ENCODE peak calls at places on chromosomes 7 and 10, in four cellular contexts. Q is HT-29, G is HCT116, E is bronchial epithelial cell. X is an unnamed sample.
A peak's percentile ranks its signal among the peaks of the same experiment; 100 is the strongest.

GRCh38 chr10:126919426-126919825 is 14.2 kb downstream of the DOCK1 start:
- DNase-seq in Q (no peak), E (no peak), G (no peak), X (no peak)

GRCh38 chr10:34723746-34724145 is 91.3 kb downstream of the PARD3 start:
- DNase-seq in Q (peak; percentile 56), E (peak; percentile 64), G (no peak), X (peak; percentile 8)

GRCh38 chr7:137094-137861 is 55.1 kb upstream of the FAM20C start:
- DNase-seq in E (no peak), Q (no peak), G (no peak), X (no peak)

GRCh38 chr10:80458638-80459037 is 4.5 kb downstream of the TSPAN14 start:
- DNase-seq in E (no peak), G (no peak), Q (no peak), X (no peak)

GRCh38 chr10:115727114-115727513 is 545.9 kb downstream of the GFRA1 start:
- DNase-seq in E (no peak), G (no peak), Q (no peak), X (no peak)

GRCh38 chr7:66748127-66748511 is 7.6 kb downstream of the RABGEF1 start:
- DNase-seq in Q (no peak), G (no peak), E (no peak), X (no peak)

GRCh38 chr7:110170762-110171161 is 920.2 kb upstream of the LRRN3 start:
- DNase-seq in G (no peak), E (no peak), Q (no peak), X (no peak)

GRCh38 chr10:93397020-93397419 is 85.1 kb downstream of the MYOF start:
- DNase-seq in E (no peak), G (no peak), Q (no peak), X (no peak)

GRCh38 chr10:16597656-16598055 is 76.0 kb upstream of the C1QL3 start:
- DNase-seq in Q (no peak), G (no peak), E (no peak), X (no peak)

GRCh38 chr7:17521437-17521836 is 223.0 kb downstream of the AHR start:
- DNase-seq in G (no peak), E (peak; percentile 70), Q (no peak), X (no peak)

GRCh38 chr10:27959093-27959715 is 39.7 kb downstream of the ODAD2 start:
- DNase-seq in E (no peak), G (no peak), Q (no peak), X (no peak)

GRCh38 chr7:144437370-144438191 is 34.1 kb upstream of the NOBOX start:
- DNase-seq in E (peak; percentile 85), G (peak; percentile 65), Q (peak; percentile 91), X (peak; percentile 17)

GRCh38 chr10:130027716-130028464 is 63.8 kb upstream of the EBF3 start:
- DNase-seq in E (no peak), G (no peak), Q (no peak), X (no peak)

GRCh38 chr10:71685554-71686202 is 33.9 kb downstream of the C10orf105 start:
- DNase-seq in Q (no peak), E (no peak), G (no peak), X (no peak)

GRCh38 chr7:82053453-82054032 is 283.7 kb upstream of the HGF start:
- DNase-seq in E (no peak), Q (no peak), G (no peak), X (no peak)

GRCh38 chr10:116765549-116766162 is 23.3 kb upstream of the HSPA12A start:
- DNase-seq in G (peak; percentile 66), Q (peak; percentile 50), E (no peak), X (no peak)

GRCh38 chr7:155470686-155471638 is 13.0 kb downstream of the EN2 start:
- DNase-seq in G (no peak), E (no peak), Q (no peak), X (no peak)

GRCh38 chr7:33918401-33919120 is 13.2 kb downstream of the BMPER start:
- DNase-seq in Q (no peak), E (no peak), G (no peak), X (no peak)

GRCh38 chr10:102072867-102073527 is 7.8 kb downstream of the HPS6 start:
- DNase-seq in E (peak; percentile 74), Q (peak; percentile 96), G (peak; percentile 87), X (peak; percentile 52)

GRCh38 chr7:96701258-96701657 is 8.4 kb downstream of the SEM1 start:
- DNase-seq in Q (no peak), E (no peak), G (no peak), X (no peak)

GRCh38 chr10:123086281-123086680 is 49.5 kb upstream of the HMX3 start:
- DNase-seq in Q (no peak), E (no peak), G (no peak), X (no peak)

GRCh38 chr10:81898518-81898917 is 23.5 kb downstream of the NRG3 start:
- DNase-seq in Q (no peak), G (no peak), E (no peak), X (no peak)

GRCh38 chr10:101451589-101452190 is 97.7 kb downstream of the BTRC start:
- DNase-seq in G (no peak), E (no peak), Q (no peak), X (no peak)

GRCh38 chr7:117195361-117195760 is 127.5 kb downstream of the WNT2 start:
- DNase-seq in E (no peak), G (no peak), Q (no peak), X (no peak)

GRCh38 chr7:101659706-101660105 is 30.6 kb upstream of the MYL10 start:
- DNase-seq in Q (no peak), E (no peak), G (no peak), X (no peak)

GRCh38 chr7:47647213-47647985 is 65.5 kb upstream of the TNS3 start:
- DNase-seq in G (no peak), Q (no peak), E (no peak), X (no peak)

X was measured in amniotic stem cell.